ENCODE peak calls at places on chromosomes 5 and 9, in ten cellular contexts. E is heart right ventricle, L is hepatocyte, M is IMR-90, S is GM23248, W is neural progenitor cell, N is uterus, I is kidney, J is NT2/D1, K is colonic mucosa. U is an unnamed sample. For H3K4me1, the result is how much of the 10 kb centered on the place peaks cover.

GRCh38 chr9:69758981-69759477 is 782 bp downstream of the PTAR1 start:
- DNase-seq in E (no peak), L (peak), M (no peak), S (peak), W (no peak), N (no peak), I (no peak), J (no peak), K (no peak), U (no peak)

GRCh38 chr5:141958773-141959172 is 771 bp upstream of the PCDH12 start:
- DNase-seq in E (no peak), L (no peak), M (peak), S (peak), W (no peak), N (no peak), I (no peak), J (no peak), K (no peak), U (no peak)

GRCh38 chr5:115098041-115098702 is 71.5 kb downstream of the TRIM36 start:
- DNase-seq in E (no peak), L (peak), M (peak), S (peak), W (peak), N (no peak), I (no peak), J (no peak), K (peak), U (no peak)

GRCh38 chr5:76303917-76304316 is 99.2 kb upstream of the IQGAP2 start:
- DNase-seq in E (no peak), L (peak), M (no peak), S (peak), W (no peak), N (no peak), I (no peak), J (no peak), K (peak), U (no peak)

GRCh38 chr9:137989999-137990715 is 112.6 kb downstream of the CACNA1B start:
- DNase-seq in E (no peak), L (no peak), M (no peak), S (no peak), W (no peak), N (no peak), I (no peak), J (peak), K (no peak), U (no peak)

GRCh38 chr9:278651-279050 is 64.0 kb downstream of the DOCK8 start:
- DNase-seq in E (no peak), L (no peak), M (no peak), S (no peak), W (no peak), N (no peak), I (no peak), J (no peak), K (peak), U (no peak)

GRCh38 chr9:125409637-125410521 is 148.3 kb downstream of the GAPVD1 start:
- DNase-seq in E (no peak), L (no peak), M (peak), S (peak), W (peak), N (peak), I (no peak), J (peak), K (no peak), U (no peak)

GRCh38 chr9:82161876-82162275 is 173.3 kb downstream of the SPATA31D1 start:
- DNase-seq in E (no peak), L (no peak), M (no peak), S (no peak), W (no peak), N (no peak), I (no peak), J (no peak), K (no peak), U (no peak)

GRCh38 chr5:144198386-144198785 is 27.7 kb downstream of the KCTD16 start:
- DNase-seq in E (no peak), L (no peak), M (peak), S (peak), W (no peak), N (no peak), I (no peak), J (no peak), K (no peak), U (no peak)

GRCh38 chr5:167699434-167699833 is 592.0 kb upstream of the WWC1 start:
- DNase-seq in E (no peak), L (peak), M (peak), S (peak), W (peak), N (no peak), I (no peak), J (peak), K (no peak), U (no peak)

GRCh38 chr5:68285857-68286611 is 70.5 kb downstream of the PIK3R1 start:
- DNase-seq in E (no peak), L (peak), M (peak), S (peak), W (peak), N (no peak), I (no peak), J (no peak), K (peak), U (no peak)

GRCh38 chr9:108474356-108474755 is 381.4 kb downstream of the ACTL7B start:
- DNase-seq in E (no peak), L (no peak), M (no peak), S (no peak), W (peak), N (no peak), I (no peak), J (no peak), K (no peak), U (no peak)

GRCh38 chr9:109088221-109088620 is 31.5 kb downstream of the TMEM245 start:
- DNase-seq in E (no peak), L (no peak), M (peak), S (no peak), W (no peak), N (no peak), I (no peak), J (no peak), K (no peak), U (no peak)

GRCh38 chr5:81233080-81233634 is at the start of gene CKMT2:
- DNase-seq in E (peak), L (peak), M (no peak), S (peak), W (peak), N (peak), I (peak), J (no peak), K (peak), U (peak)

GRCh38 chr9:104279535-104280215 is 185.6 kb downstream of the SMC2 start:
- DNase-seq in E (no peak), L (no peak), M (no peak), S (peak), W (no peak), N (no peak), I (no peak), J (no peak), K (no peak), U (no peak)

GRCh38 chr5:157718529-157718928 is 12.7 kb upstream of the THG1L start:
- DNase-seq in E (no peak), L (peak), M (peak), S (peak), W (peak), N (no peak), I (no peak), J (no peak), K (peak), U (no peak)

GRCh38 chr5:151686673-151687378 is at the start of gene SPARC:
- DNase-seq in E (peak), L (peak), M (peak), S (peak), W (peak), N (peak), I (peak), J (peak), K (peak), U (no peak)

GRCh38 chr9:130946778-130947617 is 8.0 kb upstream of the FIBCD1 start:
- DNase-seq in E (no peak), L (peak), M (no peak), S (peak), W (no peak), N (no peak), I (no peak), J (no peak), K (peak), U (no peak)

GRCh38 chr9:4339783-4340335 is 40.0 kb upstream of the GLIS3 start:
- DNase-seq in E (no peak), L (no peak), M (peak), S (peak), W (no peak), N (no peak), I (no peak), J (no peak), K (no peak), U (no peak)

GRCh38 chr9:6645153-6646027 is at the start of gene GLDC:
- DNase-seq in E (peak), L (peak), M (no peak), S (no peak), W (peak), N (peak), I (peak), J (peak), K (peak), U (no peak)

GRCh38 chr9:21549251-21549765 is 67.2 kb upstream of the IFNE start:
- DNase-seq in E (no peak), L (no peak), M (peak), S (peak), W (no peak), N (no peak), I (no peak), J (no peak), K (peak), U (no peak)

GRCh38 chr9:133184971-133185370 is 21.3 kb upstream of the GBGT1 start:
- DNase-seq in E (no peak), L (peak), M (peak), S (peak), W (peak), N (peak), I (no peak), J (no peak), K (peak), U (no peak)

GRCh38 chr5:129541648-129542251 is 81.7 kb downstream of the ADAMTS19 start:
- DNase-seq in E (no peak), L (no peak), M (peak), S (no peak), W (no peak), N (no peak), I (no peak), J (no peak), K (no peak), U (no peak)

GRCh38 chr5:122532035-122532434 is 220.0 kb downstream of the SNCAIP start:
- DNase-seq in E (no peak), L (no peak), M (no peak), S (no peak), W (peak), N (no peak), I (no peak), J (no peak), K (no peak), U (no peak)

GRCh38 chr5:173056783-173057061 is 570 bp downstream of the CREBRF start:
- DNase-seq in E (no peak), L (no peak), M (no peak), S (no peak), W (peak), N (no peak), I (no peak), J (peak), K (no peak), U (no peak)

GRCh38 chr5:115494570-115495289 is 49.8 kb downstream of the FEM1C start:
- DNase-seq in E (no peak), L (no peak), M (no peak), S (no peak), W (no peak), N (no peak), I (no peak), J (no peak), K (no peak), U (no peak)

GRCh38 chr5:14191325-14191724 is 48.2 kb downstream of the TRIO start:
- DNase-seq in E (no peak), L (no peak), M (no peak), S (no peak), W (no peak), N (no peak), I (no peak), J (no peak), K (no peak), U (no peak)

GRCh38 chr5:137916923-137917322 is 27.7 kb downstream of the PKD2L2 start:
- DNase-seq in E (no peak), L (no peak), M (no peak), S (no peak), W (no peak), N (no peak), I (no peak), J (no peak), K (no peak), U (no peak)

GRCh38 chr5:43367909-43368648 is 44.1 kb downstream of the CCL28 start:
- DNase-seq in E (no peak), L (no peak), M (peak), S (peak), W (no peak), N (no peak), I (no peak), J (no peak), K (no peak), U (no peak)

GRCh38 chr5:74296685-74297084 is 343.8 kb downstream of the ENC1 start:
- DNase-seq in E (no peak), L (peak), M (peak), S (no peak), W (no peak), N (no peak), I (no peak), J (no peak), K (no peak), U (no peak)

GRCh38 chr9:120924698-120925534 is 1.7 kb downstream of the TRAF1 start:
- DNase-seq in E (no peak), L (no peak), M (peak), S (no peak), W (no peak), N (no peak), I (no peak), J (no peak), K (no peak), U (no peak)

GRCh38 chr5:155522540-155522939 is 509.0 kb downstream of the KIF4B start:
- DNase-seq in E (no peak), L (peak), M (no peak), S (no peak), W (no peak), N (no peak), I (no peak), J (no peak), K (no peak), U (no peak)

GRCh38 chr9:77016526-77017504 is 2.6 kb upstream of the FOXB2 start:
- DNase-seq in E (no peak), L (no peak), M (no peak), S (no peak), W (peak), N (no peak), I (no peak), J (no peak), K (no peak), U (no peak)

GRCh38 chr9:77017505-77017894 is 2.0 kb upstream of the FOXB2 start:
- DNase-seq in E (no peak), L (no peak), M (no peak), S (no peak), W (no peak), N (no peak), I (no peak), J (no peak), K (no peak), U (no peak)

GRCh38 chr9:77014597-77015263 is 4.7 kb upstream of the FOXB2 start:
- DNase-seq in E (no peak), L (no peak), M (no peak), S (peak), W (peak), N (no peak), I (no peak), J (no peak), K (no peak), U (no peak)

GRCh38 chr9:77015291-77016048 is 4.0 kb upstream of the FOXB2 start:
- DNase-seq in E (no peak), L (no peak), M (no peak), S (no peak), W (peak), N (no peak), I (no peak), J (no peak), K (no peak), U (no peak)

DNA sequence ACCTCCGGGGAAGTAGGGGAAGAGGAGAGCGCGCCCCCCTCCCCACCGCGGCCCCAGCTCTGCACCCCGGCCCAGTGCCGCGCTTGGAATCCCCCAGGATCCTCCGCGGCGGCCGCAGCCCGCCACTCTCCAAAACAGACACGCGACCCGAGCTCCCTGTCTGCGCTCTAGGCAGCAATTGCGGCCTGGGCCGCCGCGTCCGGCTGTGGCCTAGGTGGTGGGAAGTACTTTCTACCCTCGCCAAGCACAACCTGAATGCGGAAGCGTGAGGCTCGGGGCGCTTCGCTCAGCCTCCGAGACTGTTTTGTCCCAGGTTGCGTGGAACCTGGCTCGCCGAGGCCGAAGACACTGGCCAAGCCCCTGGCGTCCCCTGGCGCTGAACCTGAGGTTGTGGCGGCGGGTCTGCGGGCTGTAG is 3.3 kb upstream of the FOXB2 start:
- DNase-seq in E (no peak), L (no peak), M (no peak), S (no peak), W (peak), N (no peak), I (no peak), J (no peak), K (no peak), U (no peak)
- H3K4me1 ChIP-seq in E (half or more), L (under half), M (under half), S (under half), W (under half), N (under half), I (under half), J (under half), K (under half), U (half or more)

GRCh38 chr5:123875444-123876264 is 363.7 kb downstream of the CSNK1G3 start:
- DNase-seq in E (peak), L (peak), M (no peak), S (no peak), W (peak), N (no peak), I (no peak), J (peak), K (peak), U (no peak)
- H3K4me1 ChIP-seq in E (under half), L (under half), M (under half), S (under half), W (half or more), N (under half), I (under half), J (under half), K (under half), U (under half)

DNA sequence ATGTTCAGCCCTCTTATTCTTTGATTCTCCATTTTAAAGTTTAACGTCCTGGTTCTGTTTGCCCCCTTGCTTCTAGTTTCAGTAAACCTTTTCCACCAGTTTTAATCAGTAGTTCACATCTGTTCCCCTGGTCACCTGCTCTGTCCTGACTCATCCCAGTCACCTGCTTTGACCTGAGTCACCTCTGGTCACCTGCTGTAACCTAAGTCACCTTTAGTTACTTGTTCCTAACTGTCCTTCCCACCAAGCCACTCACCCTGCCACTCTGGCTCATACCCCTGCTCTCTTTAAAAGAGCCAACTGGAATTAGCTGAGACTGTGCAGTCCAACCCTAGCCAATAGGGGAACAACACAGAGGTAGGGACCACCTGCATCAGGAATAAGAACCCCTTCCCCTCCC is 43.0 kb downstream of the SEMA6A start:
- DNase-seq in E (no peak), L (no peak), M (no peak), S (no peak), W (no peak), N (no peak), I (no peak), J (no peak), K (no peak), U (no peak)
- H3K4me1 ChIP-seq in E (under half), L (half or more), M (under half), S (under half), W (half or more), N (under half), I (under half), J (under half), K (under half), U (under half)

DNA sequence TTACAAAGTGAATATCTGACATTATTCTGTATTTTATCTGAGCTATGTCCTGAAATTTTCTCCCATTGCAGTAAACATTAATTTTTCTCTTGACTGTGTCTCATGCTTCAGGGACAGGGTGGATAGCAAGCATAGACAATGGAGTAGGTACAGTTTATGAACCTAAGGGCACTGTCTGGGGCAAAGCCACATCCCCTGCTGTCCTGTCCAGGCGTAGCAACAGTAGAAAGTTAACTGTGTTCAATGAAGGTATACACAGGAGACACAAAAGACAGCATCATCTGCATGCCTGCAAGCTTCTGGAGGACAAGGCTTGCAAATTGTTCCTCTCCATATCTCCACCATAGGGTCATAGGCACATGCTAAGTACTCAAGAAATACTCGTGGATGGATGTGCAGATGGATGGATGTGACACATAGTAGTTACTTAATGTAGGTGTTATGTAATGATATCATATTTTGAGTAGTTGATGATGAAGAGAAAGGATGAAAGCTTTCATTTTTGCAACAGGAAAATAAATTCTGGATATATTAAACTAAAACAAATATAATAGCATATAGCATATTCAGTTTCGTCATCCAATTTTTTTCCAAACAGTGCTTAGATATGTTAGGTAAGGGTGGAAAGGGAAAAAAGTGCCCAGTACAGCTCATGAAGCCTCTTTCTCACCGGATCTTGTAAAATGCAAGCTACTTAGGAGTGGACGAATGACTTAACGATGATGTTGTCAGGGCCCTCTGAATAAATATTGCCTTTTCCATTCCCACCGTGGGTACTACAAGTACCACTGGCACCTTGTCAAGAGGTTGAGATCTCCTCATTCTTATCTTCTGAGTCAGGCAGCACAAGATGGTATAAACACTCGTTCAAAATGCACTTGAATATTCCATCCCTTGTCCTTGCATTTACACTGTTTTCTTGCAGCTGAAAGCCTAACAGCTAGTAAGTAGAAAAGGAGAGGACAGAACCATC is 19.9 kb upstream of the ZSWIM6 start:
- DNase-seq in E (no peak), L (no peak), M (peak), S (peak), W (no peak), N (no peak), I (no peak), J (no peak), K (no peak), U (no peak)
- H3K4me1 ChIP-seq in E (under half), L (under half), M (under half), S (under half), W (under half), N (under half), I (under half), J (under half), K (under half), U (under half)

DNA sequence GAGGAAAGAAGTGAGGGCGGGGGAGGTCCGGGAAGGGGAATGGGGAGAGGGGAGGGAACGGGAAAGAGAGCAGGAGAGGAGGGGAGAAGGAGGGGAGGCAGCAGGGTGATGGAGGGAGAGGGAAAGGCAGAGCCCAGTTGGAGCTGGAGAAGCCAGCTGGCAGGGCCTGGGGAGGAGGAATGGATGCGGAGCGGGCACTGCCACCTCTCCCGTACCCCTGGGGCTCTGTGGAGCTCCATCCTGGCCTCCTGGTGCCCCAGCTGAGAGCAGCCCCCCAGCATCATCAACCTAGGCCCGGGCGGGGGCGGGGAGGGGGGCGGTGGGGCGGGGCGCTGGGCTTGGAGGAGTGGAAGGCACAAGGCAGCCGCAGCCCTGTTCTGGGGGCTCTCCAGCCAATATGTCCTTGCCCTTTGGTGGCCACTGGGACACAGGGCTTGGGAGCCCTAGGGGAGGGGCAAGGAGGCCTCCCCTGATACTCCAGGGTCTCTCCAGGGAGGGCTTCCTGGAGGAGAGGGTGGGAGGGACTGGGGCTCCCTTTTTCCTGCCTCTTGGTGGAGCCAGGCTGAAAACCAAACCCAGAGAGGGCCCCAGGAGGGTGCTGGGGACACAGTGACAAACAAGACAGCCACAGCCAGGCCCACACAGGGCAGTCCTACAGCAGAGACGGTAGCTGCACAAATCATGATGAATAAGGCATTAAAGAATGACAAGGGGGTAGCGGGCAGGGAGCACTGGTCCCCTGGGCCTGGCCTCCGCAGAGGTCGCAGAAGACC is 123.7 kb downstream of the C9orf50 start:
- DNase-seq in E (peak), L (peak), M (no peak), S (peak), W (no peak), N (peak), I (peak), J (peak), K (peak), U (no peak)
- H3K4me1 ChIP-seq in E (half or more), L (half or more), M (under half), S (under half), W (under half), N (under half), I (under half), J (under half), K (under half), U (under half)

U was measured in thoracic aorta.